ENCODE peak calls at places on chromosomes 16 and 17, in seven cellular contexts. X is H1, H is HCT116, D is K562, A is GM12878, Z is HepG2, Y is SK-N-SH. P is an unnamed sample. For H3K4me1, the result is how much of the 10 kb centered on the place peaks cover.

GRCh38 chr16:53433509-53433908 is 762 bp upstream of the RBL2 start:
- DNase-seq in X (no peak), H (no peak), D (no peak), A (no peak), Z (no peak), Y (no peak), P (no peak)

GRCh38 chr17:31431795-31432658 is 40.6 kb downstream of the RAB11FIP4 start:
- DNase-seq in X (no peak), H (no peak), D (no peak), A (no peak), Z (peak), Y (no peak), P (no peak)

GRCh38 chr17:79940381-79941087 is 95.1 kb downstream of the TBC1D16 start:
- DNase-seq in X (no peak), H (no peak), D (no peak), A (no peak), Z (no peak), Y (no peak), P (no peak)

GRCh38 chr17:69870091-69870530 is 204.9 kb upstream of the KCNJ16 start:
- DNase-seq in X (no peak), H (no peak), D (no peak), A (no peak), Z (no peak), Y (no peak), P (peak)

GRCh38 chr16:4517812-4518211 is 20.8 kb downstream of the CDIP1 start:
- DNase-seq in X (peak), H (no peak), D (peak), A (no peak), Z (peak), Y (peak), P (peak)

GRCh38 chr16:49559242-49559641 is 185.6 kb downstream of the C16orf78 start:
- DNase-seq in X (no peak), H (no peak), D (no peak), A (no peak), Z (no peak), Y (no peak), P (no peak)

GRCh38 chr17:59962739-59963318 is 1.7 kb downstream of the RNFT1 start:
- DNase-seq in X (no peak), H (no peak), D (no peak), A (no peak), Z (no peak), Y (no peak), P (no peak)

GRCh38 chr17:59851431-59852375 is 41.0 kb downstream of the TUBD1 start:
- DNase-seq in X (no peak), H (no peak), D (no peak), A (no peak), Z (no peak), Y (no peak), P (no peak)

GRCh38 chr16:24217456-24217855 is 38.7 kb upstream of the CACNG3 start:
- DNase-seq in X (no peak), H (no peak), D (peak), A (no peak), Z (no peak), Y (no peak), P (no peak)

GRCh38 chr16:3283525-3284447 is 495 bp downstream of the ZNF263 start:
- DNase-seq in X (no peak), H (no peak), D (no peak), A (no peak), Z (no peak), Y (no peak), P (no peak)

GRCh38 chr17:2688351-2689342 is 22.9 kb downstream of the CLUH start:
- DNase-seq in X (peak), H (no peak), D (no peak), A (no peak), Z (peak), Y (peak), P (no peak)

GRCh38 chr16:84821728-84822676 is 2.2 kb downstream of the CRISPLD2 start:
- DNase-seq in X (no peak), H (no peak), D (no peak), A (no peak), Z (no peak), Y (no peak), P (no peak)

GRCh38 chr16:11094838-11095565 is 150.6 kb downstream of the CLEC16A start:
- DNase-seq in X (no peak), H (no peak), D (no peak), A (no peak), Z (no peak), Y (no peak), P (no peak)

GRCh38 chr16:13307255-13307654 is 405.9 kb downstream of the SHISA9 start:
- DNase-seq in X (no peak), H (no peak), D (no peak), A (no peak), Z (no peak), Y (no peak), P (no peak)

GRCh38 chr17:77318491-77319210 is 177.9 kb downstream of the SEC14L1 start:
- DNase-seq in X (no peak), H (no peak), D (no peak), A (no peak), Z (no peak), Y (peak), P (no peak)

GRCh38 chr16:81816351-81816750 is 37.3 kb downstream of the PLCG2 start:
- DNase-seq in X (no peak), H (no peak), D (no peak), A (no peak), Z (no peak), Y (no peak), P (no peak)

GRCh38 chr17:337022-337420 is 15.6 kb downstream of the RPH3AL start:
- DNase-seq in X (no peak), H (no peak), D (no peak), A (no peak), Z (no peak), Y (no peak), P (no peak)

GRCh38 chr16:75402174-75402820 is 31.0 kb downstream of the CFDP1 start:
- DNase-seq in X (no peak), H (no peak), D (no peak), A (no peak), Z (no peak), Y (no peak), P (no peak)

GRCh38 chr17:57567278-57567677 is 177.8 kb downstream of the CCDC182 start:
- DNase-seq in X (no peak), H (no peak), D (no peak), A (no peak), Z (no peak), Y (peak), P (no peak)

GRCh38 chr16:75005697-75006096 is 6.9 kb downstream of the ZNRF1 start:
- DNase-seq in X (no peak), H (no peak), D (no peak), A (no peak), Z (no peak), Y (no peak), P (no peak)

GRCh38 chr17:6178959-6179358 is 108.8 kb downstream of the WSCD1 start:
- DNase-seq in X (no peak), H (no peak), D (no peak), A (no peak), Z (no peak), Y (no peak), P (no peak)

GRCh38 chr17:57106107-57106835 is 21.2 kb downstream of the AKAP1 start:
- DNase-seq in X (peak), H (peak), D (no peak), A (no peak), Z (peak), Y (peak), P (no peak)

GRCh38 chr16:83733301-83733700 is 74.5 kb upstream of the HSBP1 start:
- DNase-seq in X (no peak), H (no peak), D (no peak), A (no peak), Z (no peak), Y (no peak), P (no peak)

GRCh38 chr16:68395806-68396205 is 52.5 kb downstream of the SMPD3 start:
- DNase-seq in X (no peak), H (no peak), D (no peak), A (no peak), Z (no peak), Y (no peak), P (no peak)

GRCh38 chr16:57383276-57384247 is 11.3 kb downstream of the CX3CL1 start:
- DNase-seq in X (no peak), H (no peak), D (no peak), A (no peak), Z (peak), Y (no peak), P (peak)

GRCh38 chr16:30972872-30973271 is 12.1 kb upstream of the HSD3B7 start:
- DNase-seq in X (no peak), H (no peak), D (no peak), A (no peak), Z (peak), Y (no peak), P (no peak)

GRCh38 chr16:81938331-81939163 is 72.7 kb downstream of the SDR42E1 start:
- DNase-seq in X (peak), H (no peak), D (no peak), A (no peak), Z (no peak), Y (no peak), P (no peak)

GRCh38 chr16:67846063-67846319 is 742 bp upstream of the NUTF2 start:
- DNase-seq in X (no peak), H (no peak), D (no peak), A (no peak), Z (no peak), Y (no peak), P (no peak)

GRCh38 chr16:53501216-53501859 is 1.7 kb downstream of the AKTIP start:
- DNase-seq in X (no peak), H (no peak), D (no peak), A (no peak), Z (no peak), Y (no peak), P (no peak)

GRCh38 chr17:67566656-67567055 is 151.1 kb upstream of the NOL11 start:
- DNase-seq in X (no peak), H (no peak), D (no peak), A (no peak), Z (no peak), Y (no peak), P (no peak)

GRCh38 chr17:66633322-66633965 is 201.5 kb upstream of the CACNG5 start:
- DNase-seq in X (no peak), H (no peak), D (no peak), A (no peak), Z (no peak), Y (no peak), P (no peak)

GRCh38 chr16:84841787-84842300 is 22.1 kb downstream of the CRISPLD2 start:
- DNase-seq in X (peak), H (peak), D (no peak), A (no peak), Z (no peak), Y (peak), P (no peak)

GRCh38 chr17:42908872-42909700 is 8.5 kb downstream of the G6PC1 start:
- DNase-seq in X (no peak), H (no peak), D (no peak), A (no peak), Z (no peak), Y (no peak), P (no peak)

GRCh38 chr16:68866933-68867332 is 23.6 kb downstream of the TANGO6 start:
- DNase-seq in X (no peak), H (no peak), D (no peak), A (no peak), Z (no peak), Y (no peak), P (no peak)

GRCh38 chr16:88194397-88195020 is 188.2 kb upstream of the ZNF469 start:
- DNase-seq in X (no peak), H (no peak), D (no peak), A (no peak), Z (peak), Y (peak), P (no peak)

DNA sequence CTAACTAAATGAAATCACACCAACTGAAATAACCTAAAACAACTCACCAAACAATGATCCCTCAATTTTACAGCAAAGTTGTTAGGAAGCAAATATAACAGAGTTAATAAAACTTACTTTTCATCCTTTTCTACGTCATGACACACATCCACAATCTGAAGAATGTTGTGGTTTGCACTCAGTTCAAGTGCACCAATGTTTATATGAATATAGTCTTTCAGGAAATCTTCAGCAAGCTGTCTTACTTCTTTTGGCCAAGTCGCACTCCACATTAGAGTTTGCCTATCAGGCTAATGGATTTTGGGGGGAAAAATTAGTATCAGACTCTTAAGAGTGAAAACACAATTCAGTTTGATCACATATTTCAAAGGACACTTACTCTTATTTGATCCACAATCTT is 3.3 kb downstream of the DDX5 start:
- DNase-seq in X (no peak), H (no peak), D (no peak), A (no peak), Z (no peak), Y (no peak), P (no peak)
- H3K4me1 ChIP-seq in X (under half), H (under half), D (under half), A (under half), Z (half or more), Y (under half), P (under half)

GRCh38 chr17:81511800-81512559 is 619 bp downstream of the ACTG1 start:
- DNase-seq in X (no peak), H (no peak), D (no peak), A (no peak), Z (no peak), Y (no peak), P (no peak)

GRCh38 chr17:81509687-81510523 is 2.7 kb downstream of the ACTG1 start:
- DNase-seq in X (no peak), H (no peak), D (no peak), A (no peak), Z (no peak), Y (no peak), P (no peak)

GRCh38 chr17:81511550-81511799 is 1.1 kb downstream of the ACTG1 start:
- DNase-seq in X (no peak), H (no peak), D (no peak), A (no peak), Z (no peak), Y (no peak), P (no peak)

GRCh38 chr17:81510524-81510797 is 2.1 kb downstream of the ACTG1 start:
- DNase-seq in X (no peak), H (no peak), D (no peak), A (no peak), Z (no peak), Y (no peak), P (no peak)

DNA sequence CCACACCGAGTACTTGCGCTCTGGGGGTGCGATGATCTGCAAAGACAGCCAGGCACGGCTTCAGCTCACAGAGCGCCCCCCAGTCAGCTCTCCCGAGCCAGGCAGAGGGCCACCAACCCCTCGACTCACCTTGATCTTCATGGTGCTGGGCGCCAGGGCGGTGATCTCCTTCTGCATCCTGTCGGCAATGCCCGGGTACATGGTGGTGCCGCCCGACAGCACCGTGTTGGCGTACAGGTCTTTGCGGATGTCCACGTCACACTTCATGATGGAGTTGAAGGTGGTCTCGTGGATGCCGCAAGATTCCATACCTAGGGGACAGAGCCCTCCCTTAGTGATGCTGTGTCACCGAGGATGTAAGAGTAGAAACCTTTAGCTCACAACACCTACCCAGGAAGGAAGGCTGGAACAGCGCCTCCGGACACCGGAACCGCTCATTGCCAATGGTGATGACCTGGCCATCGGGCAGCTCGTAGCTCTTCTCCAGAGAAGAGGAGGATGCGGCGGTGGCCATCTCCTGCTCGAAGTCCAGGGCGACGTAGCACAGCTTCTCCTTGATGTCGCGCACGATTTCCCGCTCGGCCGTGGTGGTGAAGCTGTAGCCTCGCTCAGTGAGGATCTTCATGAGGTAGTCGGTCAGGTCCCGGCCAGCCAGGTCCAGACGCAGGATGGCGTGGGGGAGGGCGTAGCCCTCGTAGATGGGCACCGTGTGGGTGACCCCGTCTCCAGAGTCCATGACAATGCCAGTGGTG is 1.6 kb downstream of the ACTG1 start:
- DNase-seq in X (no peak), H (no peak), D (no peak), A (no peak), Z (no peak), Y (no peak), P (no peak)
- H3K4me3 ChIP-seq in X (peak), H (peak), D (peak), A (peak), Z (peak), Y (peak), P (peak)

GRCh38 chr17:17414316-17414937 is 62.4 kb upstream of the MED9 start:
- DNase-seq in X (no peak), H (no peak), D (no peak), A (no peak), Z (no peak), Y (no peak), P (no peak)
- TF ChIP-seq YY1 in X (no peak), H (no peak), D (no peak), A (no peak), Z (no peak), Y (no peak), P (no peak)

GRCh38 chr17:27575100-27575911 is 55.7 kb upstream of the LGALS9 start:
- DNase-seq in X (no peak), H (no peak), D (no peak), A (no peak), Z (no peak), Y (no peak), P (no peak)
- H3K4me1 ChIP-seq in X (under half), H (under half), D (half or more), A (under half), Z (half or more), Y (half or more), P (under half)

DNA sequence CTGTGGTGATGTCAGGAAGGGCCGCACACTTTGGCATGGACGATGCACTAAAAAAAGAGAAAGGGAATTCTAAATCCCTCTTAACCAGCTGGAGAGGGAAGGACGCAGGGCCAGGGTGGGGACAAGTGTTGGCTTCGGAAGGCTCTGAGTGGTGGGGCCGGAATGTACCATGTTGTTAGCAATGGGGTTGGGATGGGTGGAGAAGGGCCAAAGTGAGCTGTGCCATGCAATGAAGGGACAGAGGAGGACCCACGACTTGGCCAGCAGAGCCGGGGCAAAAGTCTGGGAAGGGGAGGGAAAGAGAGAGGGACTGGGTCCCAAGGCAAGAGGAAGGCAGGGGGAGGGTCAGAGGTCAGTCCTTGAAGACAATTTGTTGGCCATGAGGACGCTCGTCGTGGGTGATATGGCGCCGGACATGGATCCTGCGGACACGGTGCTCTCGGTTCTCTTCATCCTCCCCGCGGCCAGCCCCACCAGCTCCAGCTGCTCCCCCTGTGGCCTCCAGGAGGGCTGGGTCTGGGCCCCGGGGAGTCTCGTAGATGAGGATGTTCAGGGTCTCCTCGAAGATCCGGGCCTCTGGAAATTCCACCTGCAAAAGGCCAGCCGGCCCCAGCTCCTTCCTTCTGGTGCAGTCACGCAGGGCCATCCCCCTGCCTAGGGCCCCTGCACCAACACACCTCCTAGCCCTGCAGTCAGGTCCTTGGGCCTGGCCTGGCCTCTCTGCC is 6.4 kb downstream of the ASPHD1 start:
- DNase-seq in X (no peak), H (no peak), D (no peak), A (no peak), Z (no peak), Y (no peak), P (no peak)
- H3K4me3 ChIP-seq in X (no peak), H (no peak), D (no peak), A (no peak), Z (no peak), Y (no peak), P (no peak)

DNA sequence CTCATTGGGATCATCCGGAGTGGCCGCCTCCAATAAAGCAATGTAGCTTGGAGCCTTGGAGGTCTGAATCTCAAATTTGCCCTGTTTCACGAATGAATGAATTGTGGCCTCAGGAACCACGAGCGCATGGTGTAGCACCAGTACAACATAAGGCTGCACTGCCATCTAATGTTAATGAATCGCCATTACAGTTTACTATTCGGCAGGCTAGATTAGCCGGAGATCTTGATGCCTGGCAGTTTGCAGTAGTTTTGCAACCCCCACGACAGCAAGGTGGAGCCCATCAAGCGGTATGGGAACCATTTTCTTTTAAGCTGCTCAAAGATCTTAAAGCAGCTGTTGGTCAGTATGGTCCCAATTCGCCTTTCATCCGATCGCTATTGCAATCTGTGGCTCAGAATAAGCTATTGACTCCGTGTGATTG is 18.8 kb downstream of the ALOX15B start:
- DNase-seq in X (peak), H (peak), D (peak), A (peak), Z (peak), Y (peak), P (peak)
- TF ChIP-seq YY1 in X (peak), H (no peak), D (no peak), A (no peak), Z (no peak), Y (no peak), P (no peak)

P was measured in NT2/D1.